ENCODE peak calls at places on chromosomes 7 and 10, in nine cellular contexts. Y, H, M, N, B, K, E, Q and I are unnamed samples.

GRCh38 chr10:7102557-7103349 is 308.1 kb downstream of the SFMBT2 start:
- DNase-seq in Y (no peak), H (no peak), M (no peak), N (no peak), B (no peak), K (no peak), E (no peak), Q (no peak), I (no peak)

GRCh38 chr10:44804661-44805060 is 106.5 kb upstream of the TMEM72 start:
- DNase-seq in Y (no peak), H (no peak), M (no peak), N (no peak), B (no peak), K (no peak), E (no peak), Q (no peak), I (no peak)

GRCh38 chr10:14949291-14949690 is 4.6 kb downstream of the DCLRE1C start:
- DNase-seq in Y (no peak), H (no peak), M (no peak), N (no peak), B (no peak), K (no peak), E (no peak), Q (no peak), I (no peak)

GRCh38 chr7:44639701-44640321 is 33.4 kb downstream of the OGDH start:
- DNase-seq in Y (peak), H (peak), M (peak), N (no peak), B (peak), K (peak), E (no peak), Q (peak), I (no peak)

GRCh38 chr10:19628767-19629443 is 187.3 kb upstream of the PLXDC2 start:
- DNase-seq in Y (no peak), H (no peak), M (no peak), N (no peak), B (no peak), K (no peak), E (no peak), Q (no peak), I (no peak)

GRCh38 chr7:126606331-126606730 is 646.4 kb downstream of the GRM8 start:
- DNase-seq in Y (no peak), H (no peak), M (no peak), N (no peak), B (no peak), K (no peak), E (no peak), Q (no peak), I (no peak)

GRCh38 chr7:924541-925231 is 29.8 kb downstream of the ADAP1 start:
- DNase-seq in Y (no peak), H (no peak), M (no peak), N (no peak), B (peak), K (peak), E (peak), Q (peak), I (no peak)

GRCh38 chr10:34698979-34699378 is 116.1 kb downstream of the PARD3 start:
- DNase-seq in Y (no peak), H (no peak), M (no peak), N (no peak), B (no peak), K (no peak), E (no peak), Q (no peak), I (no peak)

GRCh38 chr10:89952314-89952713 is 250.9 kb downstream of the KIF20B start:
- DNase-seq in Y (no peak), H (no peak), M (no peak), N (no peak), B (no peak), K (no peak), E (no peak), Q (no peak), I (no peak)

GRCh38 chr7:74173074-74173473 is 1.1 kb upstream of the EIF4H start:
- DNase-seq in Y (no peak), H (peak), M (no peak), N (no peak), B (peak), K (peak), E (no peak), Q (no peak), I (no peak)

GRCh38 chr7:157402911-157403534 is 66.2 kb downstream of the DNAJB6 start:
- DNase-seq in Y (no peak), H (no peak), M (no peak), N (no peak), B (no peak), K (no peak), E (no peak), Q (no peak), I (no peak)

GRCh38 chr7:68147621-68148238 is 1151.1 kb downstream of the TYW1 start:
- DNase-seq in Y (no peak), H (peak), M (no peak), N (no peak), B (no peak), K (peak), E (no peak), Q (no peak), I (no peak)

GRCh38 chr10:15518256-15518655 is 147.2 kb upstream of the FAM171A1 start:
- DNase-seq in Y (no peak), H (no peak), M (no peak), N (no peak), B (no peak), K (no peak), E (no peak), Q (no peak), I (no peak)

GRCh38 chr10:75211007-75211735 is 575 bp downstream of the VDAC2 start:
- DNase-seq in Y (peak), H (no peak), M (no peak), N (no peak), B (peak), K (peak), E (peak), Q (peak), I (no peak)

GRCh38 chr10:12667006-12667405 is 317.7 kb downstream of the CAMK1D start:
- DNase-seq in Y (no peak), H (no peak), M (no peak), N (no peak), B (no peak), K (no peak), E (no peak), Q (no peak), I (no peak)

GRCh38 chr10:90968448-90969086 is 47.7 kb upstream of the ANKRD1 start:
- DNase-seq in Y (no peak), H (no peak), M (no peak), N (no peak), B (no peak), K (no peak), E (no peak), Q (no peak), I (no peak)

GRCh38 chr7:29289156-29290021 is 94.8 kb downstream of the CHN2 start:
- DNase-seq in Y (no peak), H (no peak), M (peak), N (peak), B (peak), K (peak), E (no peak), Q (no peak), I (no peak)

GRCh38 chr7:135201350-135201749 is 10.0 kb downstream of the WDR91 start:
- DNase-seq in Y (no peak), H (no peak), M (no peak), N (no peak), B (no peak), K (no peak), E (no peak), Q (no peak), I (no peak)

GRCh38 chr7:150397376-150398107 is 18.4 kb downstream of the ZNF775 start:
- DNase-seq in Y (no peak), H (no peak), M (no peak), N (no peak), B (peak), K (no peak), E (no peak), Q (no peak), I (no peak)

GRCh38 chr10:71927669-71928592 is 36.3 kb upstream of the CHST3 start:
- DNase-seq in Y (no peak), H (no peak), M (no peak), N (no peak), B (no peak), K (no peak), E (no peak), Q (no peak), I (no peak)

GRCh38 chr7:50446542-50446960 is 3.6 kb downstream of the FIGNL1 start:
- DNase-seq in Y (peak), H (no peak), M (no peak), N (no peak), B (no peak), K (no peak), E (no peak), Q (no peak), I (no peak)

GRCh38 chr10:69321865-69322264 is 43.6 kb downstream of the HK1 start:
- DNase-seq in Y (no peak), H (no peak), M (no peak), N (no peak), B (no peak), K (no peak), E (no peak), Q (no peak), I (no peak)

GRCh38 chr10:62632071-62632809 is 172.3 kb upstream of the ADO start:
- DNase-seq in Y (no peak), H (no peak), M (no peak), N (no peak), B (peak), K (no peak), E (peak), Q (no peak), I (no peak)

GRCh38 chr7:3206771-3207191 is 94.3 kb upstream of the SDK1 start:
- DNase-seq in Y (no peak), H (no peak), M (no peak), N (no peak), B (no peak), K (peak), E (no peak), Q (no peak), I (no peak)

GRCh38 chr7:129950191-129950940 is 2.4 kb downstream of the UBE2H start:
- DNase-seq in Y (no peak), H (no peak), M (no peak), N (no peak), B (no peak), K (peak), E (peak), Q (peak), I (no peak)

GRCh38 chr10:102712089-102712488 is 2.1 kb downstream of the ARL3 start:
- DNase-seq in Y (no peak), H (no peak), M (no peak), N (no peak), B (no peak), K (peak), E (no peak), Q (no peak), I (no peak)